ENCODE peak calls at places on chromosomes 1 and 21, in seven cellular contexts. A, L, K, N, C, R and B are unnamed samples.

GRCh38 chr1:38656741-38657140 is 202.8 kb downstream of the RRAGC start:
- DNase-seq in A (no peak), L (no peak), K (no peak), N (no peak), C (no peak), R (no peak), B (no peak)

GRCh38 chr1:38608202-38608864 is 251.2 kb downstream of the RRAGC start:
- DNase-seq in A (peak; percentile 8), L (peak; percentile 73), K (peak; percentile 85), N (no peak), C (peak; percentile 12), R (peak; percentile 61), B (no peak)

GRCh38 chr1:215517441-215517891 is 49.6 kb upstream of the KCTD3 start:
- DNase-seq in A (peak; percentile 13), L (no peak), K (no peak), N (no peak), C (no peak), R (no peak), B (no peak)

GRCh38 chr1:47191940-47192457 is 2.2 kb upstream of the PDZK1IP1 start:
- DNase-seq in A (no peak), L (no peak), K (peak; percentile 39), N (no peak), C (no peak), R (no peak), B (no peak)

GRCh38 chr1:177800386-177801058 is 169.3 kb downstream of the SEC16B start:
- DNase-seq in A (no peak), L (no peak), K (no peak), N (peak; percentile 62), C (no peak), R (no peak), B (no peak)

GRCh38 chr1:226117330-226117729 is 54.8 kb downstream of the H3-3A start:
- DNase-seq in A (no peak), L (no peak), K (no peak), N (no peak), C (no peak), R (no peak), B (no peak)

GRCh38 chr21:38229260-38229877 is 27.4 kb upstream of the KCNJ15 start:
- DNase-seq in A (no peak), L (no peak), K (peak; percentile 46), N (no peak), C (no peak), R (no peak), B (peak; percentile 37)

GRCh38 chr1:193448682-193449461 is 262.5 kb upstream of the B3GALT2 start:
- DNase-seq in A (no peak), L (no peak), K (no peak), N (peak; percentile 51), C (no peak), R (no peak), B (no peak)

GRCh38 chr1:168583571-168583970 is 7.2 kb downstream of the XCL1 start:
- DNase-seq in A (no peak), L (no peak), K (no peak), N (no peak), C (no peak), R (no peak), B (no peak)

DNA sequence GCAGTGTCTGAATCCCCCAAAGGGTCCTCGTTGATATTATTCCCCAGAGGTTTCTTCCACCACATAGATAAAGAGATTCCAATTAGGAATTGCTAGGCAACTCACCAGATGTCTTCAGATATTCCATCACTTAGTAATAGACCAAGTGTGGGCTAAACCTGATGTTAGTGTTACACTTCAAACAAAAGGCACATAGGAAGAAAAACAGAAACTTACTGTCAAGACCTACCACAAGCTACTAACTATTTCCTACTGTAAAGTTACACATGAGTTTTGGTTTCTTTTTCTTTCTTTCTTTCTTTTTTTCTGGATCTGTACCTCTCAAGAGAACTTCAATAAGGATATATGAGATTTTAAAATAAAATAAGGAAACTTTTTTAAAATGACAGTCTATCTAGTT is 879.1 kb upstream of the NEGR1 start:
- DNase-seq in A (no peak), L (no peak), K (no peak), N (no peak), C (no peak), R (no peak), B (no peak)
- TF ChIP-seq JUND in A (no peak), L (no peak), K (no peak), N (no peak), C (no peak), R (no peak), B (no peak)

GRCh38 chr1:117641536-117641935 is 35.7 kb downstream of the TENT5C start:
- DNase-seq in A (no peak), L (no peak), K (no peak), N (no peak), C (no peak), R (no peak), B (no peak)
- TF ChIP-seq JUND in A (no peak), L (no peak), K (no peak), N (no peak), C (no peak), R (no peak), B (no peak)

DNA sequence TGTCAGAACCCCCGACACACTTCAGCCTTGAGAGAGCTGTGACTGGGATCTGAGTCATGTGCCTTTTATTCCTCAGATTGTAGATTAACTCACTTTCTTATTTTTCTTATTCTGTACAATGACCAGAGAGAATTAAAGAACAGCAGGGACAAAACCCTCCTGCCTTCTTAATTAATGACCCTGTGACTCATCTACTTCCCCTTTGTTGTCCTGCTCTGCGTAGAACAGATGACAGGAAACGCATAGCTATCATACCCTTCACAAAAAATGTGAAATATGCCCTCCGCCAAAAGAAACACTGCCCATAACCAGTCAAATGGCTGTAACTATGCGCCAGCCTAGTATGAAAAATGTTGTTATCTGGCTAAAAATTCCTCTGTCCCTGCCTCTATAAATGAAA is 9.1 kb upstream of the PADI2 start:
- DNase-seq in A (peak; percentile 50), L (no peak), K (no peak), N (no peak), C (no peak), R (no peak), B (no peak)
- TF ChIP-seq JUND in A (no peak), L (peak; percentile 75), K (peak; percentile 76), N (no peak), C (no peak), R (peak; percentile 97), B (no peak)

GRCh38 chr1:230148768-230149469 is 81.9 kb downstream of the GALNT2 start:
- DNase-seq in A (no peak), L (no peak), K (no peak), N (no peak), C (no peak), R (no peak), B (no peak)

GRCh38 chr1:230145953-230146476 is 79.0 kb downstream of the GALNT2 start:
- DNase-seq in A (no peak), L (peak; percentile 60), K (no peak), N (no peak), C (no peak), R (no peak), B (no peak)

GRCh38 chr1:230146709-230147108 is 79.7 kb downstream of the GALNT2 start:
- DNase-seq in A (no peak), L (no peak), K (no peak), N (no peak), C (no peak), R (no peak), B (no peak)

GRCh38 chr1:230148194-230148581 is 81.2 kb downstream of the GALNT2 start:
- DNase-seq in A (no peak), L (no peak), K (no peak), N (no peak), C (no peak), R (no peak), B (no peak)

GRCh38 chr1:230147253-230148193 is 80.5 kb downstream of the GALNT2 start:
- DNase-seq in A (no peak), L (no peak), K (no peak), N (no peak), C (no peak), R (no peak), B (no peak)
- TF ChIP-seq JUND in A (no peak), L (no peak), K (no peak), N (no peak), C (no peak), R (no peak), B (no peak)

GRCh38 chr1:53410691-53411090 is 48.5 kb upstream of the DMRTB1 start:
- DNase-seq in A (no peak), L (no peak), K (no peak), N (no peak), C (no peak), R (no peak), B (no peak)

GRCh38 chr1:53412285-53413174 is 46.7 kb upstream of the DMRTB1 start:
- DNase-seq in A (no peak), L (no peak), K (peak; percentile 32), N (no peak), C (no peak), R (no peak), B (no peak)

GRCh38 chr1:53410100-53410541 is 49.1 kb upstream of the DMRTB1 start:
- DNase-seq in A (no peak), L (no peak), K (no peak), N (peak; percentile 36), C (no peak), R (peak; percentile 79), B (no peak)

GRCh38 chr1:53413175-53414001 is 45.8 kb upstream of the DMRTB1 start:
- DNase-seq in A (peak; percentile 85), L (no peak), K (peak; percentile 35), N (peak; percentile 60), C (peak; percentile 16), R (no peak), B (no peak)

GRCh38 chr1:53411541-53412152 is 47.6 kb upstream of the DMRTB1 start:
- DNase-seq in A (no peak), L (no peak), K (peak; percentile 32), N (no peak), C (no peak), R (no peak), B (no peak)
- TF ChIP-seq JUND in A (no peak), L (no peak), K (no peak), N (no peak), C (no peak), R (no peak), B (no peak)

DNA sequence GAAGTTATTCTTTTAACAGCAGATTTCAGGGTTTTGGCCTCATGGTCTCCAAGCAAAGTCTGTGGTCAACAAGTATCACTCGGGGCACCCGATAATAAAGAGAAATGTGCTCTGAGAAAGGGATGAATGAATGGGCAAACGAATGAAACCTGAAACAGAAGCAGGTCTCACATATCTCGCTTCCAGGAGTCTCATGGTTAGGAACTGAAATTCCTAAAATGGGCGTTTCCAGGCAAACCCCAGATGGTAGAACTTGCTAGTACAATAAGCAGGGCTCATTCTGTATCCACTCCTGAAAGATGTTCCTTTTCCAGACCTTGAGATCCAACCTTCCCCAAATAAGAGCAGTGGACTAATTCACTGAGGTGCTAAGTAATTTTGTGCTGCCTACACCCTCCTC is 87.2 kb downstream of the LAMC2 start:
- DNase-seq in A (no peak), L (no peak), K (no peak), N (no peak), C (no peak), R (no peak), B (no peak)
- TF ChIP-seq JUND in A (no peak), L (no peak), K (no peak), N (no peak), C (no peak), R (no peak), B (no peak)